ENCODE peak calls at places on chromosome 20, in eight cellular contexts. E is upper lobe of left lung, N is epithelial cell of proximal tubule, Z is cardiac muscle cell, L is nephron progenitor cell, S is A673, C is body of pancreas, R is adrenal gland. I is an unnamed sample.
A peak's percentile ranks its signal among the peaks of the same experiment; 100 is the strongest.

GRCh38 chr20:33999025-33999629 is 5.4 kb downstream of the RALY start:
- DNase-seq in E (no peak), S (no peak), C (no peak), R (no peak), Z (no peak), N (no peak), L (no peak), I (no peak)

GRCh38 chr20:17680128-17680835 is 1.8 kb downstream of the RRBP1 start:
- DNase-seq in L (peak; percentile 37), R (peak; percentile 75), Z (peak; percentile 26), N (peak; percentile 42), S (peak; percentile 37), E (peak; percentile 87), C (peak; percentile 69), I (no peak)

GRCh38 chr20:57443349-57443748 is 52.2 kb downstream of the RBM38 start:
- DNase-seq in Z (no peak), N (no peak), E (no peak), L (no peak), S (no peak), C (no peak), R (no peak), I (no peak)

GRCh38 chr20:48818481-48818987 is 9.3 kb downstream of the PREX1 start:
- DNase-seq in Z (no peak), N (no peak), C (no peak), S (no peak), R (no peak), L (no peak), E (no peak), I (no peak)

GRCh38 chr20:49635171-49635570 is 67.2 kb upstream of the PTGIS start:
- DNase-seq in R (peak; percentile 84), C (no peak), S (no peak), L (peak; percentile 51), E (no peak), Z (peak; percentile 18), N (no peak), I (no peak)

GRCh38 chr20:3470208-3470626 is 601 bp upstream of the ATRN start:
- DNase-seq in E (no peak), Z (no peak), N (no peak), C (no peak), L (no peak), S (no peak), R (no peak), I (no peak)

GRCh38 chr20:32761831-32762753 is at the start of gene DNMT3B:
- DNase-seq in E (peak; percentile 96), R (peak; percentile 65), L (peak; percentile 94), Z (peak; percentile 87), S (peak; percentile 88), C (peak; percentile 82), N (no peak), I (peak; percentile 83)

GRCh38 chr20:62370807-62371587 is 3.9 kb upstream of the LAMA5 start:
- DNase-seq in R (no peak), C (no peak), N (no peak), E (peak; percentile 73), Z (no peak), S (no peak), L (no peak), I (no peak)

GRCh38 chr20:33084722-33085121 is 5.3 kb downstream of the BPIFB4 start:
- DNase-seq in Z (no peak), E (no peak), R (no peak), S (no peak), L (no peak), C (no peak), N (no peak), I (no peak)

GRCh38 chr20:11296221-11296620 is 621.5 kb upstream of the BTBD3 start:
- DNase-seq in L (no peak), C (no peak), E (no peak), N (no peak), S (no peak), Z (peak; percentile 8), R (no peak), I (no peak)

GRCh38 chr20:57601211-57601570 is 19.0 kb downstream of the ZBP1 start:
- DNase-seq in N (no peak), S (no peak), E (no peak), C (no peak), Z (no peak), R (no peak), L (no peak), I (no peak)

GRCh38 chr20:44173116-44173515 is 13.9 kb downstream of the JPH2 start:
- DNase-seq in S (no peak), N (no peak), E (no peak), R (no peak), Z (no peak), L (no peak), C (no peak), I (no peak)

GRCh38 chr20:635028-635427 is 18.0 kb downstream of the SRXN1 start:
- DNase-seq in L (no peak), E (no peak), C (no peak), N (no peak), Z (no peak), S (no peak), R (no peak), I (no peak)

GRCh38 chr20:45945678-45946148 is 11.2 kb downstream of the PCIF1 start:
- DNase-seq in Z (no peak), C (no peak), E (no peak), N (no peak), S (peak; percentile 48), L (no peak), R (peak; percentile 93), I (no peak)

GRCh38 chr20:56945057-56945456 is 316.0 kb downstream of the TFAP2C start:
- DNase-seq in E (no peak), Z (no peak), L (no peak), R (no peak), S (no peak), C (peak; percentile 46), N (no peak), I (no peak)

DNA sequence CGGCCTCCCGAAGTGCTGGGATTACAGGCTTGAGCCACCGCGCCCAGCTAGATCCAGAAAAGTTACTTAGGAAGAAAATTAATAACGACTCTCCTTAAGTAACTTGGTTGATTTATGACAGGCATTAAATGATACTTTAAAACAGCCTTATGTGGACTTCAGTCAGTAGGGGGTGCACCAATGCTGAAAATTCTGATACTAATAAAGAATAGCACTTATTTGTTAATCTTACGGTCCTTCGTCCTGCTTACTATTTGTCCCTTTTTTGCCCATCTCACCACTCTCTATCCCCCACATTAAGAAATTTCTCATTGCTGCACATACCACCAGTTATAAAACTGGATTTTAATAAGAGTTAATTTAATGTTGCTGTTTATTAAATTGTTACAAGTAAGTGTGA is 12.7 kb upstream of the PRELID3B start:
- DNase-seq in L (no peak), R (no peak), C (no peak), S (peak; percentile 22), Z (no peak), N (no peak), E (no peak), I (no peak)
- TF ChIP-seq CTCF in L (no peak), R (no peak), C (peak; percentile 20), S (peak; percentile 34), Z (peak; percentile 43), N (peak; percentile 43), E (no peak), I (no peak)

GRCh38 chr20:47662483-47663353 is 122.6 kb downstream of the SULF2 start:
- DNase-seq in R (no peak), S (no peak), Z (no peak), C (no peak), L (no peak), E (no peak), N (no peak), I (no peak)

GRCh38 chr20:47665221-47665991 is 119.9 kb downstream of the SULF2 start:
- DNase-seq in Z (no peak), C (no peak), E (peak; percentile 76), L (no peak), S (no peak), N (no peak), R (no peak), I (no peak)

GRCh38 chr20:47664744-47665143 is 120.5 kb downstream of the SULF2 start:
- DNase-seq in C (no peak), Z (no peak), N (no peak), L (no peak), R (no peak), E (peak; percentile 52), S (no peak), I (no peak)

GRCh38 chr20:47663354-47664067 is 121.8 kb downstream of the SULF2 start:
- DNase-seq in R (peak; percentile 77), E (peak; percentile 44), N (peak; percentile 4), L (peak; percentile 89), C (peak; percentile 78), Z (peak; percentile 78), S (peak; percentile 83), I (peak; percentile 88)

DNA sequence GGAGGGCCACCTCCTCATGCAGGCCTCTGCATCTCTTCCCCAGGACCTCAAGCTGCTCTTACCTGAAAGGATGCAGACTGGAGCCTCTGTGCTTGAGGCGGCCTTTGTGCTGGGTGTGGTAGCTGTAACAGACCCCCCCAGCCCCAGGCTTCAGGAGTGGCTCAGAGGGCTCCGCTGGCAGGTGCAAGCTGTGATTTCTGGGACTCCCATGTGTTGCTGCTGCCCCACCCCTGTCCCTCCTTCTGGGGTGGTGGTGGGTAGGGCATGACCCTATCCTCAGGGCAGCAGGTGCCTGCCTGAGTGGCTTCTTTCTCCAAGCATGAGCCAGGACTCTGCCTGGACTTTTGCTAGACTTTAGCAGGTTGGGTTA is 121.2 kb downstream of the SULF2 start:
- DNase-seq in L (no peak), S (no peak), N (no peak), R (no peak), Z (no peak), C (no peak), E (no peak), I (no peak)
- TF ChIP-seq CTCF in L (no peak), S (no peak), N (no peak), R (no peak), Z (no peak), C (no peak), E (no peak), I (no peak)

GRCh38 chr20:4563534-4563933 is 158.2 kb upstream of the PRND start:
- DNase-seq in Z (peak; percentile 64), E (no peak), C (no peak), R (peak; percentile 20), N (no peak), S (peak; percentile 82), L (peak; percentile 52), I (peak; percentile 29)
- TF ChIP-seq CTCF in Z (peak; percentile 32), E (no peak), C (no peak), R (no peak), N (peak; percentile 35), S (peak; percentile 38), L (peak; percentile 27), I (peak; percentile 34)

DNA sequence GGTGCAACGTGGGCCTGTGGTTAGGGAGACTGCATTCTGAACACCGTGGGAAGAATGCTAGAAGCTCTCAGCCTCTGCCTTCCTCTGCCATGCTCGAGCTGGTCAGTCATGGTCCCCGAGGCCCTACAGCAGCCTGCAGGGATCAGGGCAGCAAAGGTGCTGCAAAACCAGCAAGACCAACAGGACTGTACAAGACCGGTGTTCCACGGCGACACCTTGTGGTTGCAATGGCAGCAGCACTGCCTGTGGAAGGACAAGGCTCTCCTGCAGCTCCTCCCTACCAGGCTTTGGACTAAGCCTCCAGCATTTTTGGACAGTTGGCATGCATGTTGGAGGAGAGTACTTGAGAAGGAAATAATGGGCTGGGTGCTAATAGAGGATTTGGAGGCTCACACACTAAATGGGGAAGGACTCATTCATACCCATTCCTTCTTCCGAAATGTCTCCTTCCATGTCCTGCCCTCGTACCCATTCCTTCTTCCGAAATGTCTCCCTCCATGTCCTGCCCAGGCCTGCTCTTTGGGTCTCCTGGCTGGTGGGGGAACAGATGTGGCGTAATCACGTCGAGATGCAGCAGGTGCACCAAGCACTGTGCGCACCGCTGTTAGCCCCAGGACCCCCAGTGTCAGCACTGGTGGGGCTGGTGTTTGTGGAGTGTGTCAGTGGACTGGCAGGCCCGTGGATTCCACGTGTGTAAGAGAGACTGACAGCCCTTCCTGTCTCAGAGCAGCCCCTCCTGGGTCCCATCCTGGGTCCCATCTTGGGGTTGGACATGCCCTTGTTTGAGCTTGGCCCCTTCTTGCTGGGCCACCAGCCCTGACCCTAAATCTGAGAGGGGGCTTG is 18.6 kb upstream of the MYT1 start:
- DNase-seq in E (no peak), S (no peak), L (no peak), R (no peak), C (no peak), Z (no peak), N (no peak), I (no peak)
- TF ChIP-seq CTCF in E (no peak), S (peak; percentile 27), L (no peak), R (no peak), C (no peak), Z (no peak), N (peak; percentile 27), I (no peak)

I was measured in progenitor cell of endocrine pancreas.